ENCODE peak calls at places on chromosome 5, in nine cellular contexts. L is neuronal stem cell; W is A549; Y is hepatocyte; R is CD8-positive, alpha-beta T cell; T is transverse colon; X is tibial artery; E is pancreas; F is lower lobe of right lung. Q is an unnamed sample.
A peak's percentile ranks its signal among the peaks of the same experiment; 100 is the strongest.

GRCh38 chr5:3619584-3619983 is 24.0 kb downstream of the IRX1 start:
- DNase-seq in L (no peak), W (no peak), Y (no peak), R (no peak), T (no peak), X (no peak), E (no peak), F (no peak), Q (no peak)

GRCh38 chr5:83414601-83415000 is 56.9 kb upstream of the VCAN start:
- DNase-seq in L (no peak), W (no peak), Y (no peak), R (no peak), T (no peak), X (no peak), E (no peak), F (no peak), Q (no peak)

GRCh38 chr5:126998201-126998631 is 32.1 kb downstream of the MARCHF3 start:
- DNase-seq in L (no peak), W (no peak), Y (no peak), R (no peak), T (no peak), X (no peak), E (no peak), F (no peak), Q (no peak)

GRCh38 chr5:5239191-5239590 is 99.1 kb downstream of the ADAMTS16 start:
- DNase-seq in L (no peak), W (no peak), Y (no peak), R (no peak), T (no peak), X (no peak), E (no peak), F (no peak), Q (no peak)

GRCh38 chr5:9546973-9547947 is 1.4 kb upstream of the SEMA5A start:
- DNase-seq in L (no peak), W (no peak), Y (peak; percentile 58), R (no peak), T (peak; percentile 55), X (no peak), E (peak; percentile 48), F (no peak), Q (no peak)

GRCh38 chr5:147393866-147394265 is 116.0 kb downstream of the DPYSL3 start:
- DNase-seq in L (no peak), W (no peak), Y (no peak), R (no peak), T (no peak), X (no peak), E (no peak), F (no peak), Q (peak; percentile 41)

GRCh38 chr5:8184455-8185063 is 315.6 kb downstream of the MTRR start:
- DNase-seq in L (peak; percentile 8), W (peak; percentile 30), Y (peak; percentile 50), R (no peak), T (peak; percentile 38), X (no peak), E (peak; percentile 72), F (no peak), Q (peak; percentile 73)

GRCh38 chr5:5598547-5599113 is 176.2 kb downstream of the ICE1 start:
- DNase-seq in L (no peak), W (no peak), Y (no peak), R (no peak), T (no peak), X (no peak), E (no peak), F (no peak), Q (no peak)

GRCh38 chr5:74107899-74108298 is 481.9 kb downstream of the ARHGEF28 start:
- DNase-seq in L (no peak), W (no peak), Y (no peak), R (no peak), T (no peak), X (peak; percentile 65), E (no peak), F (no peak), Q (no peak)

GRCh38 chr5:51997500-51997899 is 614.3 kb downstream of the ISL1 start:
- DNase-seq in L (no peak), W (no peak), Y (no peak), R (no peak), T (no peak), X (no peak), E (no peak), F (no peak), Q (no peak)

GRCh38 chr5:173423452-173424117 is 95.4 kb upstream of the STC2 start:
- DNase-seq in L (no peak), W (no peak), Y (no peak), R (no peak), T (no peak), X (no peak), E (no peak), F (no peak), Q (no peak)

GRCh38 chr5:127700237-127700766 is 2.9 kb upstream of the CCDC192 start:
- DNase-seq in L (peak; percentile 62), W (no peak), Y (no peak), R (no peak), T (no peak), X (no peak), E (no peak), F (no peak), Q (no peak)

GRCh38 chr5:177440211-177440989 is 6.2 kb upstream of the PRR7 start:
- DNase-seq in L (no peak), W (no peak), Y (no peak), R (peak; percentile 74), T (no peak), X (no peak), E (peak; percentile 25), F (no peak), Q (no peak)

GRCh38 chr5:151924564-151925395 is at the start of gene GLRA1:
- DNase-seq in L (peak; percentile 83), W (peak; percentile 31), Y (peak; percentile 83), R (peak; percentile 45), T (peak; percentile 11), X (no peak), E (peak; percentile 42), F (peak; percentile 59), Q (no peak)

GRCh38 chr5:141637693-141638419 is 1.1 kb downstream of the RELL2 start:
- DNase-seq in L (peak; percentile 72), W (no peak), Y (peak; percentile 82), R (peak; percentile 76), T (peak; percentile 66), X (peak; percentile 82), E (peak; percentile 78), F (peak; percentile 81), Q (peak; percentile 80)

GRCh38 chr5:7397005-7397546 is 1.1 kb downstream of the ADCY2 start:
- DNase-seq in L (no peak), W (no peak), Y (peak; percentile 49), R (no peak), T (no peak), X (no peak), E (no peak), F (no peak), Q (peak; percentile 42)

GRCh38 chr5:160511280-160511929 is 89.8 kb downstream of the PTTG1 start:
- DNase-seq in L (no peak), W (no peak), Y (no peak), R (no peak), T (no peak), X (no peak), E (no peak), F (no peak), Q (no peak)

GRCh38 chr5:158164648-158165047 is 305.7 kb upstream of the CLINT1 start:
- DNase-seq in L (no peak), W (no peak), Y (no peak), R (no peak), T (no peak), X (no peak), E (no peak), F (no peak), Q (no peak)

GRCh38 chr5:123155511-123155923 is 66.5 kb downstream of the PRDM6 start:
- DNase-seq in L (no peak), W (no peak), Y (no peak), R (no peak), T (no peak), X (no peak), E (no peak), F (no peak), Q (no peak)

GRCh38 chr5:123154857-123155467 is 65.9 kb downstream of the PRDM6 start:
- DNase-seq in L (no peak), W (no peak), Y (no peak), R (no peak), T (no peak), X (peak; percentile 76), E (no peak), F (no peak), Q (no peak)

GRCh38 chr5:123156577-123157296 is 67.7 kb downstream of the PRDM6 start:
- DNase-seq in L (no peak), W (no peak), Y (peak; percentile 45), R (no peak), T (no peak), X (no peak), E (no peak), F (no peak), Q (no peak)

GRCh38 chr5:123163225-123163876 is 74.3 kb downstream of the PRDM6 start:
- DNase-seq in L (no peak), W (no peak), Y (no peak), R (no peak), T (no peak), X (no peak), E (no peak), F (no peak), Q (no peak)

GRCh38 chr5:123157797-123158528 is 68.9 kb downstream of the PRDM6 start:
- DNase-seq in L (no peak), W (no peak), Y (peak; percentile 63), R (no peak), T (no peak), X (no peak), E (no peak), F (no peak), Q (no peak)
- H3K27ac ChIP-seq in L (no peak overlapping the region), W (no peak overlapping the region), Y (peak overlapping the region; percentile 57), R (no peak overlapping the region), T (peak overlapping the region; percentile 51), X (peak overlapping the region; percentile 68), E (no peak overlapping the region), F (no peak overlapping the region), Q (no peak overlapping the region)

GRCh38 chr5:134938020-134938419 is 29.7 kb upstream of the CATSPER3 start:
- DNase-seq in L (no peak), W (no peak), Y (no peak), R (no peak), T (no peak), X (no peak), E (no peak), F (no peak), Q (no peak)
- H3K27ac ChIP-seq in L (no peak overlapping the region), W (no peak overlapping the region), Y (no peak overlapping the region), R (no peak overlapping the region), T (no peak overlapping the region), X (no peak overlapping the region), E (no peak overlapping the region), F (no peak overlapping the region), Q (no peak overlapping the region)

GRCh38 chr5:72478684-72479083 is 28.5 kb downstream of the ZNF366 start:
- DNase-seq in L (no peak), W (no peak), Y (no peak), R (no peak), T (no peak), X (no peak), E (no peak), F (no peak), Q (no peak)
- H3K27ac ChIP-seq in L (no peak overlapping the region), W (peak overlapping the region; percentile 16), Y (no peak overlapping the region), R (no peak overlapping the region), T (no peak overlapping the region), X (peak overlapping the region; percentile 65), E (no peak overlapping the region), F (no peak overlapping the region), Q (no peak overlapping the region)

DNA sequence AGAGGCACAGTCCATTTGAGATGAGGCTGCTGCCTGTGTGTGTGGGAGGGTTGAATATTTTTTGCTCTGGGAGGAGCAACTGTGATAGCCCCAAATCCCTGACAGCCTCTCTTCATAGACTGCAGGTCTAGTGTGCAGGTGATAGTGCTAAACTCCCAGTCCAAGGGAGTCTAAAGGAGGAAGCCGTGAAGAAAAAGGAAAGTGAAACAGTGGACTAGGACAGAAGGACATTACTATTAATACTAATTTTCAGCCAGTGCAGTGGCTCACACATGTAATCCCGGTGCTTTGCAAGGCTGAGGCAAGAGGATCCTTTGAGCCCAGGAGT is 295.0 kb downstream of the PDE4D start:
- DNase-seq in L (no peak), W (no peak), Y (no peak), R (no peak), T (peak; percentile 9), X (no peak), E (no peak), F (no peak), Q (no peak)
- H3K27ac ChIP-seq in L (no peak overlapping the region), W (peak overlapping the region; percentile 84), Y (no peak overlapping the region), R (no peak overlapping the region), T (peak overlapping the region; percentile 66), X (peak overlapping the region; percentile 50), E (no peak overlapping the region), F (peak overlapping the region; percentile 46), Q (no peak overlapping the region)

Q was measured in WERI-Rb-1.